ENCODE peak calls at places on chromosomes 11 and 22, in eight cellular contexts. J, P, R, X, L, G, T and U are unnamed samples.

GRCh38 chr11:2582436-2582931 is 117.3 kb downstream of the KCNQ1OT1 start:
- DNase-seq in J (no peak), P (no peak), R (no peak), X (peak), L (no peak), G (no peak), T (peak), U (no peak)

GRCh38 chr11:80943226-80943625 is 1502.4 kb upstream of the TENM4 start:
- DNase-seq in J (no peak), P (no peak), R (no peak), X (no peak), L (no peak), G (no peak), T (no peak), U (no peak)

GRCh38 chr11:110349109-110349996 is 52.9 kb upstream of the RDX start:
- DNase-seq in J (no peak), P (no peak), R (peak), X (no peak), L (peak), G (no peak), T (no peak), U (no peak)

GRCh38 chr22:23181763-23182288 is 1.5 kb downstream of the BCR start:
- DNase-seq in J (no peak), P (no peak), R (no peak), X (no peak), L (peak), G (no peak), T (no peak), U (no peak)

GRCh38 chr11:70381872-70382842 is 16.2 kb upstream of the CTTN start:
- DNase-seq in J (no peak), P (no peak), R (peak), X (no peak), L (peak), G (peak), T (no peak), U (no peak)

GRCh38 chr22:22593250-22593649 is 34.2 kb upstream of the PRAME start:
- DNase-seq in J (no peak), P (no peak), R (no peak), X (no peak), L (no peak), G (no peak), T (no peak), U (no peak)

GRCh38 chr11:1667906-1668305 is 29.1 kb upstream of the KRTAP5-6 start:
- DNase-seq in J (no peak), P (no peak), R (no peak), X (no peak), L (peak), G (no peak), T (no peak), U (no peak)

GRCh38 chr11:23632293-23632692 is 772.0 kb upstream of the CCDC179 start:
- DNase-seq in J (no peak), P (no peak), R (no peak), X (no peak), L (peak), G (no peak), T (no peak), U (no peak)

GRCh38 chr11:1915795-1916131 is 3.7 kb upstream of the TNNT3 start:
- DNase-seq in J (no peak), P (no peak), R (no peak), X (no peak), L (no peak), G (no peak), T (no peak), U (no peak)